ENCODE peak calls at places on chromosomes 1 and 21, in four cellular contexts. U is GM12878, G is HL-60, I is K562. M is an unnamed sample.

GRCh38 chr1:108200627-108201106 is 524 bp upstream of the SLC25A24 start:
- DNase-seq in U (no peak), G (peak), I (peak), M (no peak)

GRCh38 chr1:114345930-114346479 is 165.0 kb downstream of the TRIM33 start:
- DNase-seq in I (peak), G (no peak), U (no peak), M (no peak)

GRCh38 chr1:206953626-206954025 is 7.4 kb upstream of the PIGR start:
- DNase-seq in G (no peak), I (no peak), U (no peak), M (no peak)

GRCh38 chr1:42822833-42823392 is 5.7 kb upstream of the SVBP start:
- DNase-seq in I (no peak), G (no peak), U (no peak), M (no peak)

GRCh38 chr1:16438516-16438915 is 1.3 kb upstream of the SPATA21 start:
- DNase-seq in G (no peak), I (no peak), U (no peak), M (no peak)

GRCh38 chr1:235207202-235207565 is 46.1 kb upstream of the RBM34 start:
- DNase-seq in I (no peak), G (no peak), U (no peak), M (no peak)

GRCh38 chr1:24393892-24394291 is 19.7 kb downstream of the STPG1 start:
- DNase-seq in U (no peak), G (no peak), I (no peak), M (no peak)

GRCh38 chr1:206606867-206607266 is 5.4 kb downstream of the EIF2D start:
- DNase-seq in I (peak), G (no peak), U (no peak), M (no peak)

GRCh38 chr1:206706298-206706791 is 21.6 kb downstream of the MAPKAPK2 start:
- DNase-seq in G (peak), U (no peak), I (no peak), M (no peak)

GRCh38 chr21:42493109-42494060 is 2.6 kb downstream of the RSPH1 start:
- DNase-seq in I (no peak), U (no peak), G (no peak), M (no peak)

GRCh38 chr1:110340207-110340468 is 961 bp downstream of the RBM15 start:
- DNase-seq in G (peak), I (no peak), U (no peak), M (no peak)

GRCh38 chr1:192133350-192133950 is 24.8 kb upstream of the RGS18 start:
- DNase-seq in I (no peak), G (no peak), U (no peak), M (no peak)

GRCh38 chr21:45365608-45366241 is 39.2 kb upstream of the COL18A1 start:
- DNase-seq in U (no peak), G (no peak), I (no peak), M (no peak)

GRCh38 chr1:31122779-31123178 is 57.3 kb upstream of the PUM1 start:
- DNase-seq in G (no peak), U (no peak), I (no peak), M (no peak)

GRCh38 chr1:169086603-169087455 is 19.7 kb upstream of the ATP1B1 start:
- DNase-seq in I (no peak), G (no peak), U (no peak), M (no peak)

GRCh38 chr1:183580281-183580682 is 10.0 kb downstream of the NCF2 start:
- DNase-seq in U (no peak), I (no peak), G (peak), M (peak)

GRCh38 chr1:75373542-75374159 is 237.3 kb downstream of the SLC44A5 start:
- DNase-seq in I (no peak), U (no peak), G (no peak), M (no peak)

GRCh38 chr1:7313081-7313546 is 458.0 kb upstream of the VAMP3 start:
- DNase-seq in I (no peak), U (no peak), G (no peak), M (no peak)

GRCh38 chr1:172172267-172172880 is 248.1 kb upstream of the C1orf105 start:
- DNase-seq in U (no peak), G (no peak), I (no peak), M (no peak)

GRCh38 chr1:67134692-67135091 is at the start of gene C1orf141:
- DNase-seq in U (no peak), G (no peak), I (no peak), M (no peak)

GRCh38 chr21:41250519-41250918 is 66.1 kb upstream of the FAM3B start:
- DNase-seq in U (no peak), I (no peak), G (no peak), M (no peak)

GRCh38 chr1:206672844-206673758 is 11.6 kb upstream of the MAPKAPK2 start:
- DNase-seq in G (peak), I (peak), U (no peak), M (no peak)

GRCh38 chr21:38256599-38257302 is at the start of gene KCNJ15:
- DNase-seq in G (no peak), I (no peak), U (no peak), M (no peak)

GRCh38 chr21:38259665-38260064 is 2.9 kb downstream of the KCNJ15 start:
- DNase-seq in G (no peak), I (no peak), U (no peak), M (no peak)

GRCh38 chr21:38261851-38262250 is 5.1 kb downstream of the KCNJ15 start:
- DNase-seq in I (no peak), G (no peak), U (no peak), M (no peak)

GRCh38 chr21:38260426-38260825 is 3.6 kb downstream of the KCNJ15 start:
- DNase-seq in G (no peak), I (no peak), U (no peak), M (no peak)

DNA sequence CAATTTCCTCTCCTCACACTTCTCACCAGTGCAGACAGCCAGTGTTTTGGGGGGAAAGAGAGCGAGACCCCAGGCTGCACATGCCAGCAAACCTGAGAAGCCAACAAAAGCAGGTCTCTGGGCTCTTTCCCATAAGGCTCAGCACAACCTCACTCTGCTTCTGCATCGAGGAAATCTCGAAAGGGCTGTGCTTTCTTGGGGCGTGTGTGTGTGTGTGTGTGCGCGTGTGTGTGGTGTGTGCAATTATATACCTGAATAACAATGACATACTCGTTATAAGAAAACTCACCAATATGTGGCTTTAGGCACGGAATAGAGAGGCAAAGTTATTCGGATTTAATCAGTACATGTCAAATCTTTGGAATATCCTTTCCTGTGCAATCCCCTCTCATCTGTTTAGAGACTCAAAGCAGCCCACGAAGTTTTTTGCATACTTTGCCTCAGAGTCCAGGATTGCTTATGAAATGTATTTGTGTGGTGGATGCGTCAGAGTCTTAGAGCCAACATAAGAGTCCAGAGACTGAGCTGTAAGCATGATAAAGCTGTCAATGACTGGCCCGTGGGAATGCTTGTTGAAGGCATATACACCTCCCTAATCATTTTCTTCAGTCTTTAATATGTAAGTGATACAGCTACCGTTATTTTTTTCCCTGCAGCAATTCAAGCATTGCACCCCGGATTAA is 2.2 kb downstream of the KCNJ15 start:
- DNase-seq in G (peak), I (no peak), U (no peak), M (no peak)
- TF ChIP-seq SPI1 in G (no peak), I (no peak), U (no peak), M (no peak)

GRCh38 chr1:212814989-212815388 is 23.3 kb downstream of the TATDN3 start:
- DNase-seq in U (no peak), G (no peak), I (no peak), M (no peak)
- TF ChIP-seq SPI1 in U (no peak), G (no peak), I (no peak), M (no peak)

DNA sequence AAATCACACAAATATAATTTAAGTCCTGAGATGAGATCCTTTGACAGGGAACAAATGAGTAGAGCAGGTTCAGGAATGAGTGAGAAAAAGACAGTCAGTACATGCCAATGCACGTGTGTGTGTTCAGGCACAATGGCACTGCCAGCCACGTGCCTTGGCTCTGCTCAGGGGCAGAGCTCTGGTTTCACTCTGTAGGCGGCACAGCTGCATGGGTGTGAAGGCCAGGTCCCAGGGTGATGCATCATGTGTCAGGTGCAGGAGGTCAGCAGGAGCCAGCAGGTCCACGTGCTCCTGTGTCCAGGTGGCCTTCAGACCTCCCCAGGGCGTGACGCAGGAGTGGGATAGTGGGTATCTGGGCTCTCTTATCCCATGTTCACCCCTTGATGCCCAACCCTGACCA is 386.1 kb downstream of the KCNH1 start:
- DNase-seq in U (no peak), I (no peak), G (no peak), M (no peak)
- TF ChIP-seq SPI1 in U (no peak), I (no peak), G (no peak), M (no peak)

GRCh38 chr1:56250809-56251208 is 328.6 kb downstream of the PLPP3 start:
- DNase-seq in I (no peak), U (no peak), G (no peak), M (no peak)

GRCh38 chr1:56258395-56258794 is 321.0 kb downstream of the PLPP3 start:
- DNase-seq in U (no peak), I (no peak), G (no peak), M (no peak)

GRCh38 chr1:56255516-56256181 is 323.7 kb downstream of the PLPP3 start:
- DNase-seq in I (no peak), U (no peak), G (no peak), M (no peak)
- TF ChIP-seq SPI1 in I (no peak), U (no peak), G (peak), M (no peak)

GRCh38 chr1:8382608-8383525 is 65.0 kb downstream of the SLC45A1 start:
- DNase-seq in I (no peak), U (no peak), G (peak), M (no peak)

GRCh38 chr1:8382051-8382505 is 64.2 kb downstream of the SLC45A1 start:
- DNase-seq in G (peak), I (no peak), U (no peak), M (no peak)

GRCh38 chr1:8379513-8380186 is 61.7 kb downstream of the SLC45A1 start:
- DNase-seq in G (no peak), U (no peak), I (no peak), M (no peak)

GRCh38 chr1:8384088-8384487 is 66.2 kb downstream of the SLC45A1 start:
- DNase-seq in I (no peak), G (no peak), U (no peak), M (no peak)

GRCh38 chr1:8381618-8382017 is 63.7 kb downstream of the SLC45A1 start:
- DNase-seq in U (no peak), G (no peak), I (no peak), M (no peak)
- TF ChIP-seq SPI1 in U (no peak), G (no peak), I (no peak), M (no peak)

M was measured in GM12891.